ENCODE peak calls at places on chromosomes 13 and 19, in ten cellular contexts. One of them, this sample, is unnamed.

GRCh38 chr19:44747739-44748425 is 626 bp upstream of the BCL3 start:
- DNase-seq in HFF-Myc: no peak
- DNase-seq in PC-9: peak
- DNase-seq in GM23338: peak
- DNase-seq in A549: peak
- DNase-seq in fibroblast of lung: peak
- DNase-seq in fibroblast of mammary gland: no peak
- DNase-seq in body of pancreas: peak
- DNase-seq in stomach: peak
- DNase-seq in GM06990: peak
- DNase-seq in this sample: no peak

GRCh38 chr13:86087241-86087640 is 288.0 kb upstream of the SLITRK6 start:
- DNase-seq in fibroblast of mammary gland: peak
- DNase-seq in body of pancreas: no peak
- DNase-seq in GM06990: no peak
- DNase-seq in HFF-Myc: no peak
- DNase-seq in fibroblast of lung: peak
- DNase-seq in A549: no peak
- DNase-seq in PC-9: no peak
- DNase-seq in GM23338: no peak
- DNase-seq in stomach: no peak
- DNase-seq in this sample: no peak

GRCh38 chr19:43662487-43662886 is 7.5 kb downstream of the PLAUR start:
- DNase-seq in stomach: no peak
- DNase-seq in HFF-Myc: no peak
- DNase-seq in fibroblast of mammary gland: peak
- DNase-seq in body of pancreas: no peak
- DNase-seq in PC-9: no peak
- DNase-seq in fibroblast of lung: no peak
- DNase-seq in A549: no peak
- DNase-seq in GM23338: peak
- DNase-seq in GM06990: no peak
- DNase-seq in this sample: no peak

GRCh38 chr13:36436811-36437210 is 4.5 kb downstream of the CCNA1 start:
- DNase-seq in fibroblast of mammary gland: no peak
- DNase-seq in A549: no peak
- DNase-seq in PC-9: no peak
- DNase-seq in HFF-Myc: no peak
- DNase-seq in fibroblast of lung: no peak
- DNase-seq in GM06990: no peak
- DNase-seq in GM23338: no peak
- DNase-seq in body of pancreas: no peak
- DNase-seq in stomach: no peak
- DNase-seq in this sample: no peak

GRCh38 chr13:33352520-33352919 is 67.0 kb upstream of the STARD13 start:
- DNase-seq in body of pancreas: no peak
- DNase-seq in GM06990: no peak
- DNase-seq in PC-9: no peak
- DNase-seq in fibroblast of lung: no peak
- DNase-seq in GM23338: no peak
- DNase-seq in fibroblast of mammary gland: no peak
- DNase-seq in HFF-Myc: no peak
- DNase-seq in A549: no peak
- DNase-seq in stomach: no peak
- DNase-seq in this sample: no peak

GRCh38 chr13:42821437-42821836 is 40.1 kb downstream of the FAM216B start:
- DNase-seq in GM06990: no peak
- DNase-seq in fibroblast of mammary gland: peak
- DNase-seq in A549: no peak
- DNase-seq in body of pancreas: no peak
- DNase-seq in HFF-Myc: peak
- DNase-seq in stomach: no peak
- DNase-seq in PC-9: no peak
- DNase-seq in GM23338: no peak
- DNase-seq in fibroblast of lung: peak
- DNase-seq in this sample: no peak

GRCh38 chr13:51895906-51896888 is 34.4 kb downstream of the CCDC70 start:
- DNase-seq in stomach: peak
- DNase-seq in PC-9: peak
- DNase-seq in body of pancreas: peak
- DNase-seq in HFF-Myc: peak
- DNase-seq in fibroblast of lung: peak
- DNase-seq in A549: peak
- DNase-seq in fibroblast of mammary gland: peak
- DNase-seq in GM06990: no peak
- DNase-seq in GM23338: peak
- DNase-seq in this sample: peak

GRCh38 chr19:42461700-42462324 is 19.1 kb upstream of the CXCL17 start:
- DNase-seq in fibroblast of lung: no peak
- DNase-seq in A549: no peak
- DNase-seq in fibroblast of mammary gland: no peak
- DNase-seq in PC-9: no peak
- DNase-seq in stomach: no peak
- DNase-seq in GM23338: no peak
- DNase-seq in HFF-Myc: no peak
- DNase-seq in body of pancreas: no peak
- DNase-seq in GM06990: no peak
- DNase-seq in this sample: no peak

GRCh38 chr13:79799466-79799865 is 318.5 kb downstream of the NDFIP2 start:
- DNase-seq in HFF-Myc: no peak
- DNase-seq in GM06990: no peak
- DNase-seq in fibroblast of mammary gland: peak
- DNase-seq in GM23338: no peak
- DNase-seq in fibroblast of lung: no peak
- DNase-seq in stomach: no peak
- DNase-seq in A549: no peak
- DNase-seq in PC-9: no peak
- DNase-seq in body of pancreas: no peak
- DNase-seq in this sample: no peak

GRCh38 chr13:75550159-75550567 is 572 bp downstream of the UCHL3 start:
- DNase-seq in fibroblast of lung: peak
- DNase-seq in PC-9: peak
- DNase-seq in fibroblast of mammary gland: peak
- DNase-seq in HFF-Myc: peak
- DNase-seq in GM23338: peak
- DNase-seq in GM06990: no peak
- DNase-seq in body of pancreas: peak
- DNase-seq in A549: peak
- DNase-seq in stomach: no peak
- DNase-seq in this sample: no peak

GRCh38 chr13:33236021-33236420 is 49.5 kb downstream of the STARD13 start:
- DNase-seq in body of pancreas: no peak
- DNase-seq in fibroblast of lung: peak
- DNase-seq in GM06990: no peak
- DNase-seq in A549: no peak
- DNase-seq in stomach: no peak
- DNase-seq in HFF-Myc: no peak
- DNase-seq in PC-9: no peak
- DNase-seq in fibroblast of mammary gland: peak
- DNase-seq in GM23338: no peak
- DNase-seq in this sample: no peak

GRCh38 chr13:44191504-44192171 is 182.0 kb upstream of the SERP2 start:
- DNase-seq in stomach: peak
- DNase-seq in A549: peak
- DNase-seq in fibroblast of lung: peak
- DNase-seq in fibroblast of mammary gland: peak
- DNase-seq in GM23338: peak
- DNase-seq in PC-9: no peak
- DNase-seq in HFF-Myc: peak
- DNase-seq in GM06990: no peak
- DNase-seq in body of pancreas: peak
- DNase-seq in this sample: no peak

GRCh38 chr13:84567848-84568247 is 685.6 kb upstream of the SLITRK1 start:
- DNase-seq in fibroblast of mammary gland: no peak
- DNase-seq in GM23338: no peak
- DNase-seq in fibroblast of lung: no peak
- DNase-seq in HFF-Myc: no peak
- DNase-seq in PC-9: no peak
- DNase-seq in A549: no peak
- DNase-seq in stomach: no peak
- DNase-seq in body of pancreas: no peak
- DNase-seq in GM06990: no peak
- DNase-seq in this sample: no peak

GRCh38 chr13:26323764-26324163 is 69.8 kb downstream of the CDK8 start:
- DNase-seq in fibroblast of mammary gland: no peak
- DNase-seq in A549: no peak
- DNase-seq in GM23338: no peak
- DNase-seq in GM06990: no peak
- DNase-seq in fibroblast of lung: no peak
- DNase-seq in stomach: no peak
- DNase-seq in HFF-Myc: no peak
- DNase-seq in PC-9: no peak
- DNase-seq in body of pancreas: no peak
- DNase-seq in this sample: no peak

GRCh38 chr13:67224148-67224846 is 5.8 kb downstream of the PCDH9 start:
- DNase-seq in fibroblast of mammary gland: peak
- DNase-seq in GM06990: no peak
- DNase-seq in body of pancreas: peak
- DNase-seq in stomach: peak
- DNase-seq in fibroblast of lung: peak
- DNase-seq in GM23338: peak
- DNase-seq in PC-9: peak
- DNase-seq in A549: peak
- DNase-seq in HFF-Myc: peak
- DNase-seq in this sample: no peak

GRCh38 chr19:45825263-45825605 is 10.1 kb upstream of the RSPH6A start:
- DNase-seq in fibroblast of lung: no peak
- DNase-seq in A549: no peak
- DNase-seq in body of pancreas: no peak
- DNase-seq in stomach: no peak
- DNase-seq in GM06990: no peak
- DNase-seq in PC-9: no peak
- DNase-seq in HFF-Myc: no peak
- DNase-seq in fibroblast of mammary gland: no peak
- DNase-seq in GM23338: no peak
- DNase-seq in this sample: no peak
- TF ChIP-seq CTCF in fibroblast of lung: no peak
- TF ChIP-seq CTCF in A549: no peak
- TF ChIP-seq CTCF in body of pancreas: no peak
- TF ChIP-seq CTCF in stomach: no peak
- TF ChIP-seq CTCF in GM06990: no peak
- TF ChIP-seq CTCF in PC-9: no peak
- TF ChIP-seq CTCF in HFF-Myc: no peak
- TF ChIP-seq CTCF in fibroblast of mammary gland: no peak
- TF ChIP-seq CTCF in GM23338: no peak
- TF ChIP-seq CTCF in this sample: no peak

DNA sequence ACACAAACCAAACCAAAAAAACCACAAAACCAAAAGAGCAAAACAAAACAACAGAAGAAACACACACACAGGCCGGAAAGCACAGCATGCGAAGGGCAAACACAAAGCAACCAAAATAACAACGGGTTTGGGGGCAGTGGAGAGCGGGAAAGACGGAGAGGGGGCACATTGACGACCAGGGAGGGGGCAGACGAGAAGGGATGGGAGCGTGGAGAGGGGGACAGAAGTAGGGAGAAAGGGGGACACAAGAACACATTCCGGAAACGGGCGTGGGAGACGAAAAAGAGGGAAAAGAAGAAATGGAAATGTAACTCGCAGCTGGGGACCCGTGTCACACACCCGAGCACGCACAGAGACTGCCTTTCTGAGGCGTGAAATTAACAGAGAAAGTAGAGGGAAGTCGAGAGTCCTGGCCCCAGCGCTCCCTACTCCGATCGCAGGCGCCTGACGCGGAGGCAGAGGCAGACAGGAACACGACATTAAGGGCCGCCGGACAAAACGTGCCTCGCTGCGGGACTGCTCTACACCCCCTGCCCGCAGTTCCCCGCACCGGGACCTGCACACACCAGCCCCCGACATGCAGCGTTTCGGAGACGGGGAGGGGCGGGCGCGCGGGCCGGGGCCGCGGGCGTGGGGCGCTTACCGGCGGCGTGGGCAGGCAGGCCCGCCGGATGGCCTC is 652 bp downstream of the POU4F1 start:
- DNase-seq in stomach: no peak
- DNase-seq in GM23338: peak
- DNase-seq in A549: no peak
- DNase-seq in PC-9: no peak
- DNase-seq in fibroblast of mammary gland: no peak
- DNase-seq in GM06990: peak
- DNase-seq in body of pancreas: no peak
- DNase-seq in fibroblast of lung: no peak
- DNase-seq in HFF-Myc: no peak
- DNase-seq in this sample: no peak
- H3K4me3 ChIP-seq in stomach: peak
- H3K4me3 ChIP-seq in GM23338: peak
- H3K4me3 ChIP-seq in A549: peak
- H3K4me3 ChIP-seq in PC-9: no peak
- H3K4me3 ChIP-seq in fibroblast of mammary gland: no peak
- H3K4me3 ChIP-seq in GM06990: peak
- H3K4me3 ChIP-seq in body of pancreas: no peak
- H3K4me3 ChIP-seq in fibroblast of lung: no peak
- H3K4me3 ChIP-seq in HFF-Myc: no peak
- H3K4me3 ChIP-seq in this sample: no peak

DNA sequence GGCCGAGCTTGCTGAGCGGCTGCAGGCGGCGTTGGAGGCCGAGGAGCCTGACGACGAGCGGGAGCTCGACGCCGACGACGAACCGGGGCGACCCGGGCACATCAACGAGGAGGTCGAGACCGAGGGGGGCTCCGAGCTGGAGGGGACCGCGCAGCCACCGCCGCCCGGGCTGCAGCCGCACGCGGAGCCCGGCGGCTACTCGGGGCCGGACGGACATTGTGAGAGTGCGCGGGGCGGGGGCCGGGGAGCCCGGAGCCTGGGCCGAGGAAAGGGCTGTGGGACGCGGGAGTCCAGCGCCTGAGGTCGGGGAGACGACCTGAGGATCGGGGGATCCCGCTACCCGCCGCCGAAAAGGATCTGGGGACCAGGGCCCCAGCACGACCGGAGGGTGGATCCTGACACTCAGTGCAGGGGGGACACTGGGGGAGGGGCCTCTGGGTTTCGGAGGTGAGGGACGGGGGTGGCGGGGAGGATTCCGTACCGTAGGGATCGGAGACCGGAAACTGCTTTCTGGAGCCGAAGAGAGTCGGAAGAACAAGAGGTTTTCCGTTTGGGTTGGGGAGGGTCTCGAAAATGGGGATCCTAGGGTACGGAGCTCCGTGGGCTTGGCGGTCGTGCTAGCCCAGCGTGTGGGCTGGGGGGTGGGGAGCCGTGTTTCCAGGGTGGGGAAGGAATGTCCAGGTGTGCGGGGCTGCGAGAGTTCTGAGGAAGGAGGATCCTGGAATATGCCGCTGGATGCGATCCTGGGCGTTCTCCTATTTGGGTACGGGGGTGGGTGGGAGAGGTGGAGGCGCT is 606 bp downstream of the HNRNPUL1 start:
- DNase-seq in GM23338: peak
- DNase-seq in stomach: peak
- DNase-seq in body of pancreas: peak
- DNase-seq in GM06990: peak
- DNase-seq in A549: peak
- DNase-seq in fibroblast of lung: peak
- DNase-seq in fibroblast of mammary gland: peak
- DNase-seq in PC-9: peak
- DNase-seq in HFF-Myc: no peak
- DNase-seq in this sample: no peak
- TF ChIP-seq CTCF in GM23338: no peak
- TF ChIP-seq CTCF in stomach: no peak
- TF ChIP-seq CTCF in body of pancreas: no peak
- TF ChIP-seq CTCF in GM06990: no peak
- TF ChIP-seq CTCF in A549: no peak
- TF ChIP-seq CTCF in fibroblast of lung: no peak
- TF ChIP-seq CTCF in fibroblast of mammary gland: no peak
- TF ChIP-seq CTCF in PC-9: no peak
- TF ChIP-seq CTCF in HFF-Myc: no peak
- TF ChIP-seq CTCF in this sample: no peak

GRCh38 chr19:28535352-28535775 is 677.6 kb downstream of the UQCRFS1 start:
- DNase-seq in stomach: no peak
- DNase-seq in PC-9: no peak
- DNase-seq in body of pancreas: no peak
- DNase-seq in GM23338: no peak
- DNase-seq in fibroblast of mammary gland: no peak
- DNase-seq in A549: no peak
- DNase-seq in GM06990: no peak
- DNase-seq in fibroblast of lung: no peak
- DNase-seq in HFF-Myc: no peak
- DNase-seq in this sample: no peak
- H3K4me3 ChIP-seq in stomach: no peak
- H3K4me3 ChIP-seq in PC-9: no peak
- H3K4me3 ChIP-seq in body of pancreas: no peak
- H3K4me3 ChIP-seq in GM23338: no peak
- H3K4me3 ChIP-seq in fibroblast of mammary gland: no peak
- H3K4me3 ChIP-seq in A549: no peak
- H3K4me3 ChIP-seq in GM06990: no peak
- H3K4me3 ChIP-seq in fibroblast of lung: no peak
- H3K4me3 ChIP-seq in HFF-Myc: no peak
- H3K4me3 ChIP-seq in this sample: no peak

This sample was measured in epithelial cell of proximal tubule.